ENCODE peak calls at places on chromosome 14, in five cellular contexts. N, O, S, R and Q are unnamed samples.

GRCh38 chr14:43471595-43471994 is 1035.5 kb downstream of the FSCB start:
- DNase-seq in N (no peak), O (no peak), S (no peak), R (no peak), Q (no peak)

GRCh38 chr14:81165188-81165587 is 55.6 kb downstream of the GTF2A1 start:
- DNase-seq in N (no peak), O (no peak), S (no peak), R (peak), Q (no peak)

GRCh38 chr14:61491876-61492440 is 170.6 kb downstream of the PRKCH start:
- DNase-seq in N (no peak), O (no peak), S (no peak), R (no peak), Q (no peak)

GRCh38 chr14:53409974-53410373 is 256.9 kb upstream of the DDHD1 start:
- DNase-seq in N (no peak), O (peak), S (no peak), R (peak), Q (peak)

GRCh38 chr14:95774265-95775160 is 60.6 kb upstream of the TCL1A start:
- DNase-seq in N (peak), O (peak), S (peak), R (peak), Q (peak)

GRCh38 chr14:100504372-100505078 is 82.7 kb downstream of the BEGAIN start:
- DNase-seq in N (no peak), O (peak), S (peak), R (no peak), Q (no peak)

GRCh38 chr14:46053221-46053620 is 598.4 kb downstream of the RPL10L start:
- DNase-seq in N (no peak), O (no peak), S (no peak), R (peak), Q (peak)

GRCh38 chr14:73245401-73246325 is 8.4 kb downstream of the PAPLN start:
- DNase-seq in N (no peak), O (peak), S (peak), R (no peak), Q (peak)

GRCh38 chr14:84686550-84686949 is 843.4 kb upstream of the FLRT2 start:
- DNase-seq in N (no peak), O (peak), S (no peak), R (no peak), Q (no peak)

GRCh38 chr14:70130498-70130897 is 58.3 kb downstream of the SLC8A3 start:
- DNase-seq in N (no peak), O (no peak), S (no peak), R (no peak), Q (no peak)

GRCh38 chr14:94880140-94880539 is 110.2 kb upstream of the GSC start:
- DNase-seq in N (no peak), O (no peak), S (no peak), R (no peak), Q (no peak)

GRCh38 chr14:96917442-96917963 is 120.3 kb downstream of the VRK1 start:
- DNase-seq in N (no peak), O (no peak), S (no peak), R (no peak), Q (no peak)

GRCh38 chr14:75049731-75050201 is 1.5 kb downstream of the MLH3 start:
- DNase-seq in N (no peak), O (no peak), S (no peak), R (peak), Q (no peak)

GRCh38 chr14:50099335-50099734 is 17.0 kb downstream of the VCPKMT start:
- DNase-seq in N (no peak), O (peak), S (peak), R (no peak), Q (no peak)

GRCh38 chr14:45526715-45527549 is 273.9 kb upstream of the MIS18BP1 start:
- DNase-seq in N (peak), O (no peak), S (peak), R (no peak), Q (peak)

GRCh38 chr14:75310295-75311059 is 31.8 kb downstream of the FOS start:
- DNase-seq in N (peak), O (peak), S (no peak), R (peak), Q (peak)

GRCh38 chr14:93970967-93971634 is 5.3 kb downstream of the ASB2 start:
- DNase-seq in N (no peak), O (no peak), S (no peak), R (peak), Q (no peak)

GRCh38 chr14:75566321-75566720 is 12.1 kb upstream of the FLVCR2 start:
- DNase-seq in N (no peak), O (no peak), S (no peak), R (no peak), Q (peak)

GRCh38 chr14:59870277-59871165 is at the start of gene RTN1:
- DNase-seq in N (peak), O (peak), S (peak), R (peak), Q (peak)

GRCh38 chr14:36028218-36028617 is 148.3 kb downstream of the PTCSC3 start:
- DNase-seq in N (no peak), O (no peak), S (no peak), R (no peak), Q (no peak)

GRCh38 chr14:45039390-45039789 is 44.5 kb upstream of the PRPF39 start:
- DNase-seq in N (no peak), O (no peak), S (no peak), R (no peak), Q (no peak)

GRCh38 chr14:104294628-104294982 is 156.2 kb downstream of the KIF26A start:
- DNase-seq in N (no peak), O (no peak), S (no peak), R (no peak), Q (no peak)

GRCh38 chr14:75286313-75286712 is 7.7 kb downstream of the FOS start:
- DNase-seq in N (peak), O (no peak), S (no peak), R (no peak), Q (peak)

GRCh38 chr14:70804556-70805162 is 4.7 kb downstream of the MAP3K9 start:
- DNase-seq in N (no peak), O (no peak), S (no peak), R (no peak), Q (peak)

GRCh38 chr14:63901434-63902085 is 48.8 kb downstream of the SYNE2 start:
- DNase-seq in N (no peak), O (peak), S (no peak), R (peak), Q (peak)

GRCh38 chr14:22646570-22647254 is 2.6 kb upstream of the OR6J1 start:
- DNase-seq in N (no peak), O (peak), S (peak), R (peak), Q (peak)